ENCODE peak calls at places on chromosomes 6 and 20, in nine cellular contexts. U is A549, V is H1, B is lung, I is HCT116, Q is GM23248, A is SJSA1, W is neural progenitor cell, O is left lung. Y is an unnamed sample. For H3K9me3, the result is how much of the 10 kb centered on the place peaks cover.

GRCh38 chr6:107110200-107110599 is 5.1 kb downstream of the BEND3 start:
- DNase-seq in A (no peak), Q (no peak), U (no peak), I (no peak), V (no peak), B (no peak), W (no peak), O (no peak), Y (no peak)

GRCh38 chr6:124881898-124882579 is 80.2 kb upstream of the RNF217 start:
- DNase-seq in Q (peak), I (no peak), A (no peak), V (no peak), B (no peak), O (no peak), U (no peak), W (peak), Y (peak)

GRCh38 chr20:19672498-19672897 is 85.6 kb upstream of the RIN2 start:
- DNase-seq in B (no peak), W (no peak), I (no peak), V (no peak), A (no peak), Q (no peak), U (no peak), O (no peak), Y (no peak)

GRCh38 chr6:143110572-143110971 is 49.9 kb downstream of the AIG1 start:
- DNase-seq in O (no peak), V (no peak), I (no peak), U (no peak), A (no peak), W (no peak), B (no peak), Q (peak), Y (peak)

GRCh38 chr6:6626227-6626626 is 37.7 kb downstream of the LY86 start:
- DNase-seq in B (no peak), O (no peak), V (no peak), Q (no peak), I (no peak), U (no peak), A (no peak), W (no peak), Y (no peak)

GRCh38 chr6:165506657-165507056 is 156.4 kb downstream of the PDE10A start:
- DNase-seq in W (no peak), Q (no peak), B (no peak), I (no peak), A (no peak), U (no peak), V (no peak), O (no peak), Y (no peak)

GRCh38 chr20:4112490-4113420 is 97.4 kb upstream of the RNF24 start:
- DNase-seq in A (no peak), W (no peak), B (peak), V (no peak), U (no peak), Q (peak), I (no peak), O (no peak), Y (no peak)

GRCh38 chr20:1169224-1169623 is 15.6 kb downstream of the TMEM74B start:
- DNase-seq in O (no peak), I (no peak), B (no peak), W (no peak), V (no peak), Q (no peak), U (no peak), A (no peak), Y (no peak)

GRCh38 chr6:2909718-2910117 is 6.6 kb upstream of the SERPINB9 start:
- DNase-seq in I (no peak), U (no peak), O (no peak), W (no peak), V (no peak), A (no peak), Q (peak), B (no peak), Y (no peak)

GRCh38 chr6:42618686-42619085 is 54.9 kb downstream of the UBR2 start:
- DNase-seq in B (no peak), I (no peak), V (no peak), W (no peak), Q (peak), U (no peak), O (no peak), A (no peak), Y (peak)

GRCh38 chr6:32609731-32610640 is 20.3 kb upstream of the HLA-DRB1 start:
- DNase-seq in I (peak), Q (peak), U (peak), V (peak), A (peak), W (peak), O (peak), B (no peak), Y (peak)

GRCh38 chr6:35496036-35496850 is 636 bp downstream of the TEAD3 start:
- DNase-seq in I (no peak), O (no peak), B (peak), V (no peak), A (peak), U (peak), Q (peak), W (peak), Y (no peak)

GRCh38 chr6:129606664-129607063 is 103.3 kb downstream of the ARHGAP18 start:
- DNase-seq in I (no peak), B (no peak), W (no peak), A (no peak), Q (peak), V (no peak), U (no peak), O (no peak), Y (no peak)

GRCh38 chr6:169263374-169263773 is 9.7 kb upstream of the THBS2 start:
- DNase-seq in B (no peak), Q (no peak), A (no peak), V (no peak), O (no peak), I (no peak), W (no peak), U (no peak), Y (no peak)

GRCh38 chr20:19889011-19889953 is 127.9 kb upstream of the NAA20 start:
- DNase-seq in U (no peak), I (no peak), O (no peak), W (no peak), Q (peak), V (no peak), B (no peak), A (peak), Y (peak)

GRCh38 chr20:316316-317068 is 8.9 kb upstream of the SOX12 start:
- DNase-seq in U (no peak), I (no peak), O (no peak), B (no peak), A (no peak), W (no peak), V (no peak), Q (peak), Y (no peak)

GRCh38 chr20:57695012-57695411 is 14.8 kb downstream of the PMEPA1 start:
- DNase-seq in B (peak), V (no peak), W (no peak), A (no peak), U (no peak), O (peak), I (peak), Q (no peak), Y (no peak)

GRCh38 chr6:31663961-31664789 is 622 bp downstream of the GPANK1 start:
- DNase-seq in U (no peak), B (no peak), Q (peak), A (peak), W (no peak), V (no peak), I (no peak), O (no peak), Y (no peak)

GRCh38 chr6:8506123-8506522 is 70.8 kb upstream of the SLC35B3 start:
- DNase-seq in U (no peak), W (peak), O (no peak), V (no peak), Q (no peak), B (no peak), A (no peak), I (no peak), Y (no peak)

GRCh38 chr20:22825076-22825475 is 210.0 kb upstream of the SSTR4 start:
- DNase-seq in V (no peak), B (no peak), A (no peak), O (no peak), Q (peak), W (no peak), U (no peak), I (no peak), Y (no peak)

GRCh38 chr20:47380481-47380880 is 24.0 kb upstream of the ZMYND8 start:
- DNase-seq in B (no peak), W (no peak), I (no peak), V (no peak), O (no peak), Q (no peak), A (no peak), U (no peak), Y (no peak)

GRCh38 chr6:129253731-129254130 is 370.8 kb downstream of the LAMA2 start:
- DNase-seq in A (no peak), Q (no peak), B (no peak), W (no peak), O (no peak), I (no peak), U (no peak), V (no peak), Y (no peak)

GRCh38 chr20:1225729-1226313 is at the start of gene RAD21L1:
- DNase-seq in B (peak), U (peak), I (peak), Q (peak), V (peak), A (peak), W (peak), O (peak), Y (peak)

GRCh38 chr6:149166324-149166723 is 151.2 kb upstream of the TAB2 start:
- DNase-seq in I (no peak), O (no peak), U (no peak), Q (no peak), B (no peak), W (peak), V (no peak), A (peak), Y (no peak)

GRCh38 chr20:7841967-7842301 is 98.3 kb downstream of the HAO1 start:
- DNase-seq in B (no peak), U (peak), W (peak), V (peak), O (no peak), I (no peak), Q (peak), A (peak), Y (peak)

GRCh38 chr20:38131588-38132121 is 33.4 kb downstream of the TGM2 start:
- DNase-seq in A (no peak), V (no peak), Q (no peak), B (no peak), O (no peak), U (no peak), W (no peak), I (no peak), Y (no peak)

GRCh38 chr6:113076116-113076515 is 729.0 kb downstream of the RFPL4B start:
- DNase-seq in U (no peak), O (no peak), B (no peak), W (no peak), V (no peak), I (no peak), Q (no peak), A (no peak), Y (no peak)

GRCh38 chr6:150231456-150231855 is 88.6 kb downstream of the PPP1R14C start:
- DNase-seq in Q (peak), W (no peak), O (no peak), V (no peak), B (no peak), U (no peak), I (no peak), A (no peak), Y (no peak)

GRCh38 chr6:55621244-55621643 is 42.3 kb upstream of the HMGCLL1 start:
- DNase-seq in O (no peak), A (no peak), I (no peak), V (no peak), U (no peak), W (no peak), Q (no peak), B (no peak), Y (no peak)

GRCh38 chr6:55621993-55622392 is 43.0 kb upstream of the HMGCLL1 start:
- DNase-seq in I (no peak), B (no peak), A (no peak), W (no peak), Q (no peak), V (no peak), U (no peak), O (no peak), Y (no peak)

GRCh38 chr6:55617272-55617671 is 38.3 kb upstream of the HMGCLL1 start:
- DNase-seq in Q (peak), B (no peak), A (peak), I (peak), O (no peak), V (no peak), W (peak), U (no peak), Y (no peak)
- H3K27ac ChIP-seq in Q (no peak), B (no peak), A (no peak), I (no peak), O (no peak), V (no peak), W (no peak), U (no peak), Y (no peak)

GRCh38 chr20:16011061-16011460 is 562.2 kb downstream of the KIF16B start:
- DNase-seq in V (no peak), A (no peak), W (peak), B (no peak), U (no peak), Q (no peak), I (no peak), O (no peak), Y (no peak)
- H3K9me3 ChIP-seq in V (under half), A (under half), W (under half), B (under half), U (under half), Q (under half), I (under half), O (under half), Y (under half)

GRCh38 chr6:84033523-84034451 is at the start of gene MRAP2:
- DNase-seq in Q (peak), O (peak), B (peak), I (no peak), W (peak), A (peak), V (no peak), U (peak), Y (no peak)
- H3K4me3 ChIP-seq in Q (peak), O (peak), B (peak), I (peak), W (peak), A (peak), V (peak), U (peak), Y (peak)

DNA sequence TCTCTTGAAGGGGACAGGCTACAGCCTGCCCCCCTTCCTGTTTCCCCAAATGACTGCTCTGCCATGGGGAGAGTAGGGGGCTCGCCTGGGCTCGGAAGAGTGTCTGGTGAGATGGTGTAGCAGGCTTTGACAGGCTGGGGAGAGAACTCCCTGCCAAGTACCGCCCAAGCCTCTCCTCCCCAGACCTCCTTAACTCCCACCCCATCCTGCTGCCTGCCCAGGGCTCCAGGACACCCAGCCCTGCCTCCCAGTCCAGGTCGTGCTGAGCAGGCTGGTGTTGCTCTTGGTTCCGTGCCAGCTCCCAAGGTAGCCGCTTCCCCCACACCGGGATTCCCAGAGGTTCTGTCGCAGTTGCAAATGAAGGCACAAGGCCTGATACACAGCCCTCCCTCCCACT is 9.9 kb downstream of the VEGFA start:
- DNase-seq in I (no peak), O (no peak), B (no peak), Q (no peak), W (no peak), A (no peak), U (no peak), V (no peak), Y (no peak)
- H3K27ac ChIP-seq in I (no peak), O (no peak), B (no peak), Q (no peak), W (no peak), A (no peak), U (no peak), V (no peak), Y (no peak)

GRCh38 chr6:4853349-4853748 is 77.1 kb downstream of the CDYL start:
- DNase-seq in U (no peak), A (no peak), W (no peak), I (no peak), Q (peak), O (no peak), B (no peak), V (no peak), Y (no peak)
- H3K9me3 ChIP-seq in U (under half), A (under half), W (under half), I (under half), Q (under half), O (under half), B (under half), V (under half), Y (under half)

GRCh38 chr6:44271406-44271723 is 1.1 kb downstream of the TMEM151B start:
- DNase-seq in U (no peak), V (no peak), I (no peak), W (no peak), B (no peak), Q (no peak), O (no peak), A (no peak), Y (no peak)

GRCh38 chr6:44269168-44269920 is 906 bp upstream of the TMEM151B start:
- DNase-seq in V (no peak), W (no peak), I (no peak), O (no peak), Q (no peak), A (no peak), U (no peak), B (no peak), Y (no peak)

GRCh38 chr6:44270526-44271405 is 516 bp downstream of the TMEM151B start:
- DNase-seq in V (no peak), B (no peak), W (peak), I (no peak), O (no peak), U (no peak), Q (no peak), A (no peak), Y (no peak)

GRCh38 chr6:44268095-44268628 is 2.1 kb upstream of the TMEM151B start:
- DNase-seq in U (peak), B (peak), O (no peak), W (peak), I (no peak), A (peak), Q (peak), V (no peak), Y (no peak)

GRCh38 chr6:44269921-44270525 is at the start of gene TMEM151B:
- DNase-seq in B (no peak), W (peak), O (no peak), Q (no peak), I (no peak), A (no peak), V (no peak), U (no peak), Y (no peak)
- H3K4me3 ChIP-seq in B (no peak), W (peak), O (no peak), Q (no peak), I (no peak), A (no peak), V (peak), U (peak), Y (peak)

GRCh38 chr20:51369503-51369902 is 173.0 kb downstream of the NFATC2 start:
- DNase-seq in A (no peak), B (no peak), I (no peak), U (no peak), W (no peak), O (no peak), V (no peak), Q (no peak), Y (no peak)
- H3K27ac ChIP-seq in A (no peak), B (no peak), I (no peak), U (no peak), W (no peak), O (no peak), V (no peak), Q (no peak), Y (no peak)

DNA sequence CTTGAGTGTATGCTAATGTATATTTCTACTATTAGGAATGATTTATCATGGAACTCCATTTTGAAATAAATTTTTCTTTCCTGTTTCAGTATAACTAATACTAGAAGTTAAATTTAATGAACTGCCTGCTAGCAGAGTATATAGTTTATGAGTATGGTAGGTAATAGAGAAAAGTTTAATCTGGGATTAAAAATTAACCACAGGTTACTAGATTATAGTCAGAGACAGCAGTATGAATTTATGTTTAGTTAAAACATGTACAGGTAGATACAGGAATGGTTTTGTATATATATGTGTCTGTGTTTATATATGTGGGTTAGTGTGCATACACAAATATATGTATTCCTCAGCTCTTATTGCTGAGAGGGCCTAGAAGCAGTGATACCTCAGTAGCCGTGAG is 32.3 kb downstream of the CD2AP start:
- DNase-seq in Q (no peak), B (no peak), V (no peak), O (no peak), U (no peak), A (no peak), W (no peak), I (no peak), Y (no peak)
- H3K9me3 ChIP-seq in Q (under half), B (under half), V (under half), O (under half), U (under half), A (under half), W (under half), I (under half), Y (under half)